ENCODE peak calls at places on chromosomes 5 and 9, in four cellular contexts. K is GM12878, Y is HL-60, E is K562. J is an unnamed sample.

GRCh38 chr5:116130471-116130870 is 45.6 kb downstream of the COMMD10 start:
- DNase-seq in K (no peak), Y (no peak), E (no peak), J (no peak)

GRCh38 chr5:172820046-172820767 is 13.8 kb upstream of the ERGIC1 start:
- DNase-seq in K (no peak), Y (no peak), E (no peak), J (no peak)

GRCh38 chr5:67059747-67060490 is 136.7 kb downstream of the CD180 start:
- DNase-seq in K (no peak), Y (no peak), E (no peak), J (no peak)

GRCh38 chr5:45385321-45386058 is 310.7 kb downstream of the HCN1 start:
- DNase-seq in K (no peak), Y (no peak), E (no peak), J (no peak)

GRCh38 chr9:115115924-115116323 is 2.0 kb downstream of the TNC start:
- DNase-seq in K (no peak), Y (no peak), E (no peak), J (no peak)

GRCh38 chr5:111224561-111224989 is 391 bp downstream of the CAMK4 start:
- DNase-seq in K (no peak), Y (no peak), E (no peak), J (no peak)

GRCh38 chr9:128372784-128373183 is 1.6 kb downstream of the URM1 start:
- DNase-seq in K (no peak), Y (no peak), E (no peak), J (no peak)

GRCh38 chr5:18091758-18092157 is 457.5 kb downstream of the TAF11L14 start:
- DNase-seq in K (no peak), Y (no peak), E (no peak), J (no peak)

GRCh38 chr5:98651715-98652114 is 121.7 kb upstream of the RGMB start:
- DNase-seq in K (no peak), Y (no peak), E (no peak), J (no peak)

GRCh38 chr5:37771731-37772130 is 68.1 kb downstream of the GDNF start:
- DNase-seq in K (no peak), Y (no peak), E (no peak), J (no peak)

GRCh38 chr5:82297711-82298110 is 19.6 kb upstream of the RPS23 start:
- DNase-seq in K (no peak), Y (no peak), E (no peak), J (no peak)

GRCh38 chr5:37703841-37704241 is 136.0 kb downstream of the GDNF start:
- DNase-seq in K (no peak), Y (no peak), E (no peak), J (no peak)

GRCh38 chr5:130198927-130199326 is 294.7 kb downstream of the CHSY3 start:
- DNase-seq in K (no peak), Y (no peak), E (peak), J (no peak)

GRCh38 chr9:111948958-111949357 is 52.3 kb downstream of the UGCG start:
- DNase-seq in K (no peak), Y (no peak), E (no peak), J (no peak)

GRCh38 chr9:105502276-105502675 is 54.4 kb downstream of the FSD1L start:
- DNase-seq in K (no peak), Y (no peak), E (no peak), J (no peak)

GRCh38 chr9:78357165-78357873 is 60.4 kb downstream of the PSAT1 start:
- DNase-seq in K (no peak), Y (no peak), E (peak), J (no peak)

GRCh38 chr9:14278291-14278721 is 35.6 kb downstream of the NFIB start:
- DNase-seq in K (no peak), Y (no peak), E (no peak), J (no peak)

GRCh38 chr5:144328505-144328904 is 157.8 kb downstream of the KCTD16 start:
- DNase-seq in K (no peak), Y (no peak), E (no peak), J (no peak)

GRCh38 chr5:135700731-135701130 is 121.9 kb upstream of the CXCL14 start:
- DNase-seq in K (no peak), Y (no peak), E (no peak), J (no peak)

GRCh38 chr9:79661279-79661678 is 89.5 kb downstream of the TLE4 start:
- DNase-seq in K (no peak), Y (no peak), E (no peak), J (no peak)

GRCh38 chr9:112462855-112463254 is 23.8 kb upstream of the KIAA1958 start:
- DNase-seq in K (no peak), Y (no peak), E (no peak), J (no peak)

GRCh38 chr5:33153891-33154290 is 286.9 kb upstream of the TARS1 start:
- DNase-seq in K (no peak), Y (no peak), E (no peak), J (no peak)

GRCh38 chr5:8633706-8634105 is 764.8 kb downstream of the MTRR start:
- DNase-seq in K (no peak), Y (no peak), E (no peak), J (no peak)

GRCh38 chr9:130072515-130073235 is 19.0 kb downstream of the GPR107 start:
- DNase-seq in K (peak), Y (no peak), E (no peak), J (no peak)

GRCh38 chr9:112831281-112831851 is 59.3 kb downstream of the SLC46A2 start:
- DNase-seq in K (no peak), Y (no peak), E (no peak), J (no peak)

GRCh38 chr9:127204771-127205470 is 59.7 kb upstream of the GARNL3 start:
- DNase-seq in K (no peak), Y (no peak), E (peak), J (no peak)

GRCh38 chr5:133882107-133882695 is 86.2 kb downstream of the C5orf15 start:
- DNase-seq in K (no peak), Y (no peak), E (no peak), J (no peak)

GRCh38 chr5:159207222-159207615 is 2.1 kb downstream of the RNF145 start:
- DNase-seq in K (no peak), Y (no peak), E (no peak), J (no peak)

GRCh38 chr5:159209438-159210305 is at the start of gene RNF145:
- DNase-seq in K (peak), Y (peak), E (peak), J (peak)

GRCh38 chr5:159210306-159210722 is 961 bp upstream of the RNF145 start:
- DNase-seq in K (no peak), Y (peak), E (peak), J (no peak)

GRCh38 chr5:159207616-159208507 is 1.5 kb downstream of the RNF145 start:
- DNase-seq in K (peak), Y (peak), E (peak), J (peak)

DNA sequence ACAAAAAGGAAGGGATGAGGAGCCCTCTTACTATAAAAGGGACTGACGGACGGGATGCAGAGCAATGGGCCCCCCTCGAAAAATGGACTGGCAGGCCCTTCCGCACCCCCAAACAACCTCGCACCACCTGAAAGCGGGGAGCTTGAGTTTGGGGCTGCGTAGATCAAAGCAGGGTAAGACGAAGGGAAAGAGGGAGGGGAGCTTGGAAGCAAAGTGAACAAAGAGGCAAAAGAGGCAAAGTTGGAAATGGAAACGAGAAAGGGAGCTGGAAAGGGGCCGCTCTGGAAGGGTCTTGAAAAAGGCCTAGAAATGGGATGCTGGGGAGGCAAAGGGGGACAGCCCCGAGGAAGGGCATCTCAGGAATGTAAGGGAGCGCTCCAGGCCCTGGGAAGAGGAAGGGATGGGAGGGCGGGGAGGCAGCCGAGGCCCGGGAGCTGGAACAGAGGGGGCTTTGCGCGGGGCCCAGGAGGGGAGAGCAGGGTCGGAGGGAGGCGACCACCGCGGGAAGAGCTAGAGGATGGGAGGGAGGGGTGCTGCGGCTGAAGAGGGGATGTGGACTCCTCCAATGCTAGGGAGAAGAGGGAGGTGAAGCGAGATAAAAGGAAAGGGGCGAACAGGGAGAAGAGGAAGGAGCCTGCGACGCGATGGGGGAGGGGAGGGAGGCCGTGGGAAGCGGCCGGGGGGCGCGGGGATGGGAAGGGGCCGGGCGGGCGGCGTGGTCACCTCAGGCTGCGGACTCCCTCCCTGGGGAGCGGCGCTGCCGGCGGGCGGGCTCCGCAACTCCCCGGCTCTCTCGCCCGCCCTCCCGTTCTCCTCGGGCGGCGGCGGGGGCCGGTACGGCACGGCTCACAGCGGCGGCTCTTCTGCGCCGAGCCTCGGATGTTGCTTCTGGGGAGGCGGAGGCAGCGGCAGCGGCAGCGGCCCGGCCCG is 580 bp downstream of the RNF145 start:
- DNase-seq in K (no peak), Y (no peak), E (peak), J (peak)
- TF ChIP-seq SPI1 in K (no peak), Y (no peak), E (no peak), J (no peak)

DNA sequence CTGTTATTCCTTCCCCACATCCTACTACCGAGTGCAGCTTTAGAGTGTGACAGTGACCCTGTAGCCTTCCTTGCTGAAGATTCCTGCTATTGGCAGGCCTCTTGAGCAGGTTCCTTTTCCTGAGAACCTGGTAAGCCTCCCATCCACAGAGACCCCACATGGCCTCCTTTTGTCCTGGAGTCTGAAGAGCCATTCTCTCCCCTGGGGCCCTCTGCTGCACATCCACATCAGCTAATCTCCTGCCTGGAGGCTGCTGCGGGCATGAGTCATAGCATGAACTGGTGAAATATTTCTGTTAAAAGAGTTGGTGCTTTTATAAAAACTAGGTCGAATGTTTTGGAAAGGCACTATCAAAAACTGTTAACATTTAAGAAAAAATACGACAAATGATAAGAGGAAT is 399.5 kb downstream of the CTNND2 start:
- DNase-seq in K (no peak), Y (no peak), E (no peak), J (no peak)
- TF ChIP-seq SPI1 in K (no peak), Y (no peak), E (no peak), J (no peak)

DNA sequence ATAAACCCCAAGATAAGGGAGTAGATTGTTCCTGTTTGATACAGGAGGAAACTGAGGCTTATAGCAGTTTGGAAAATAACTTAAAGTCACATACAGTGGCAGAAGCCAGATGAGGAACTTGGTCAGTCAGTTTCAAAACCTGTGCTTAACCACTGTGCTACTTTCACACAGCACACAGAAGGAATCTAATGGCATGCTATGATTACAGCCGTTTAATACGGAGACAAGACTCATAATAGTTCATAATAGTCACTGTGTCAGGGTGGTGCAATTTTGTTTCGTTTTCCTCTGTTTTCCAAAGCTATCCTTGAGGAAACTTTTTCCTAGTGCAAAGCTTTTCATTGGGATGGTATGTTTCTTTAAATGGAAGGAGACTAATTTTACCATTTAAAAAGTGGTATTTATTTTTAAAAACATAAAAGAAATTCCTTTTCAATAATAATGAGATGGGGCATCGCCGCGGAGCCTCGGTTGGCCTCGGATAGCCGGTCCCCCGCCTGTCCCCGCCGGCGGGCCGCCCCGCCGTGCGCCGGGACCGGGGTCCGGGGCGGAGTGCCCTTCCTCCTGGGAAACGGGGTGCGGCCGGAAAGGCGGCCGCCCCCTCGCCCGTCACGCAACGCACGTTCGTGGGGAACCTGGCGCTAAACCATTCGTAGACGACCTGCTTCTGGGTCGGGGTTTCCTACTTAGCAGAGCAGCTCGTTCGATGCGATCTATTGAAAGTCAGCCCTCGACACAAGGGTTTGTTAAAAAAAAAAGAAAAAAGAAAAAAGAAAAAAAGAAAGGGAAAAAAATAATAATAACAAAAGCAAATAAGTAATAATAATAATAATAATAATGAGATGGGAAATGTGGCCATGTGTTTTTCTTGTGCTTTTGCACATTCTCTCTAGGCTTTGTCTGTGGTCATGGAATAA is 112.6 kb downstream of the GCNT1 start:
- DNase-seq in K (peak), Y (peak), E (no peak), J (no peak)
- TF ChIP-seq SPI1 in K (peak), Y (peak), E (no peak), J (peak)

GRCh38 chr9:20242767-20243166 is 379.5 kb downstream of the MLLT3 start:
- DNase-seq in K (peak), Y (no peak), E (no peak), J (peak)
- TF ChIP-seq SPI1 in K (peak), Y (no peak), E (no peak), J (peak)

GRCh38 chr9:135282001-135282731 is 194.7 kb downstream of the OLFM1 start:
- DNase-seq in K (no peak), Y (no peak), E (peak), J (no peak)

GRCh38 chr9:135282808-135283207 is 195.3 kb downstream of the OLFM1 start:
- DNase-seq in K (no peak), Y (no peak), E (no peak), J (no peak)

GRCh38 chr9:135281151-135281550 is 193.7 kb downstream of the OLFM1 start:
- DNase-seq in K (no peak), Y (no peak), E (no peak), J (no peak)

GRCh38 chr9:135280666-135281065 is 193.2 kb downstream of the OLFM1 start:
- DNase-seq in K (no peak), Y (no peak), E (no peak), J (no peak)

DNA sequence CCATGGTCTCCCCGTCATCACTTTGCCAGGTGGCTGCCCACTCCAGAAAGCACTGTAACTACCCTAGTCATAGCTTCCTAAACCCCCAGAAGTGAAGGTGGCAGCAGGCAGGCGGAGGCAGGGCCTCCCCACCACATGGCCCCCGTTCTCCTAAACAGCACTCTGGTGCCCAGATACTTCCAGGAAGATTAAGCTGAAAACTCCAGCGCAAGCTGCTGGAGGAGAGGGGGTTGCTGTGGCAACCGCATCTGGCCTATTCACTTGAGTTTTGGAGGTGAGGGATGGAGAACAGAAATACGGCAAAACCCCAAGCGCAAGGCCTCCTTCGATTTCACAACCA is 194.2 kb downstream of the OLFM1 start:
- DNase-seq in K (no peak), Y (no peak), E (no peak), J (no peak)
- TF ChIP-seq SPI1 in K (no peak), Y (no peak), E (no peak), J (no peak)

GRCh38 chr9:123872710-123873109 is 57.2 kb downstream of the DENND1A start:
- DNase-seq in K (no peak), Y (no peak), E (no peak), J (no peak)
- TF ChIP-seq SPI1 in K (no peak), Y (no peak), E (no peak), J (no peak)

GRCh38 chr9:36056896-36057295 is 20.2 kb downstream of the RECK start:
- DNase-seq in K (no peak), Y (no peak), E (no peak), J (no peak)
- TF ChIP-seq SPI1 in K (no peak), Y (no peak), E (no peak), J (no peak)

GRCh38 chr5:61496406-61497307 is 164.6 kb downstream of the ZSWIM6 start:
- DNase-seq in K (no peak), Y (no peak), E (no peak), J (no peak)

GRCh38 chr5:61493973-61494372 is 161.9 kb downstream of the ZSWIM6 start:
- DNase-seq in K (peak), Y (no peak), E (no peak), J (no peak)

GRCh38 chr5:61498121-61498520 is 166.1 kb downstream of the ZSWIM6 start:
- DNase-seq in K (no peak), Y (no peak), E (no peak), J (no peak)
- TF ChIP-seq SPI1 in K (no peak), Y (no peak), E (no peak), J (no peak)

GRCh38 chr9:82680179-82680935 is 382.6 kb downstream of the RASEF start:
- DNase-seq in K (no peak), Y (no peak), E (no peak), J (no peak)
- TF ChIP-seq SPI1 in K (no peak), Y (no peak), E (no peak), J (no peak)

GRCh38 chr9:27445057-27445990 is 78.8 kb upstream of the IFNK start:
- DNase-seq in K (no peak), Y (no peak), E (no peak), J (no peak)

GRCh38 chr9:27447036-27447700 is 76.9 kb upstream of the IFNK start:
- DNase-seq in K (no peak), Y (no peak), E (no peak), J (no peak)

GRCh38 chr9:27451207-27451792 is 72.8 kb upstream of the IFNK start:
- DNase-seq in K (no peak), Y (no peak), E (no peak), J (no peak)

GRCh38 chr9:27453860-27454553 is 70.1 kb upstream of the IFNK start:
- DNase-seq in K (no peak), Y (no peak), E (no peak), J (no peak)

GRCh38 chr9:27450752-27451151 is 73.3 kb upstream of the IFNK start:
- DNase-seq in K (no peak), Y (no peak), E (no peak), J (no peak)
- TF ChIP-seq SPI1 in K (no peak), Y (no peak), E (no peak), J (no peak)